ENCODE peak calls at places on chromosomes 5 and 9, in four cellular contexts. M is A172; F is GM04504; Z is stimulated activated CD8-positive, alpha-beta memory T cell treated with anti-CD3 and anti-CD28 coated beads, Interleukin-12 subunit alpha, Interleukin-12 subunit beta, amount 100 ng/mL, for 1 hour. P is an unnamed sample.

GRCh38 chr9:98248737-98249474 is 6.5 kb downstream of the TBC1D2 start:
- DNase-seq in M (peak; percentile 94), F (peak; percentile 65), Z (no peak), P (no peak)

GRCh38 chr5:80242849-80243248 is 13.0 kb downstream of the SERINC5 start:
- DNase-seq in M (no peak), F (no peak), Z (no peak), P (no peak)

GRCh38 chr5:27137329-27137728 is 98.9 kb upstream of the CDH9 start:
- DNase-seq in M (no peak), F (no peak), Z (no peak), P (no peak)

GRCh38 chr5:180378412-180379344 is 25.5 kb upstream of the GFPT2 start:
- DNase-seq in M (no peak), F (no peak), Z (no peak), P (no peak)

GRCh38 chr5:138018844-138019243 is 14.0 kb downstream of the FAM13B start:
- DNase-seq in M (no peak), F (no peak), Z (no peak), P (no peak)

GRCh38 chr5:16600397-16600796 is 16.4 kb downstream of the RETREG1 start:
- DNase-seq in M (peak; percentile 41), F (no peak), Z (no peak), P (no peak)

GRCh38 chr5:142422426-142422825 is 97.6 kb upstream of the SPRY4 start:
- DNase-seq in M (peak; percentile 60), F (no peak), Z (no peak), P (no peak)

GRCh38 chr5:175060264-175060663 is 335.9 kb downstream of the MSX2 start:
- DNase-seq in M (no peak), F (no peak), Z (no peak), P (no peak)

P was measured in effector CD8-positive, alpha-beta T cell.